ENCODE peak calls at places on chromosomes 12 and 14, in nine cellular contexts. One of them, this sample, is unnamed. For H3K4me1 and H3K36me3, the result is how much of the 10 kb centered on the place peaks cover.

GRCh38 chr14:54489731-54490447 is 1.1 kb upstream of the GMFB start:
- DNase-seq in cardiac muscle cell: no peak
- DNase-seq in IMR-90: no peak
- DNase-seq in Panc1: no peak
- DNase-seq in tibial nerve: no peak
- DNase-seq in DND-41: no peak
- DNase-seq in effector memory CD4-positive, alpha-beta T cell: no peak
- DNase-seq in neural progenitor cell: no peak
- DNase-seq in astrocyte: no peak
- DNase-seq in this sample: no peak

GRCh38 chr12:75208851-75209781 is 523 bp downstream of the KCNC2 start:
- DNase-seq in DND-41: peak
- DNase-seq in astrocyte: peak
- DNase-seq in IMR-90: peak
- DNase-seq in cardiac muscle cell: peak
- DNase-seq in Panc1: no peak
- DNase-seq in tibial nerve: no peak
- DNase-seq in effector memory CD4-positive, alpha-beta T cell: no peak
- DNase-seq in neural progenitor cell: peak
- DNase-seq in this sample: no peak

GRCh38 chr12:38523920-38524319 is 207.3 kb downstream of the ALG10B start:
- DNase-seq in Panc1: no peak
- DNase-seq in tibial nerve: no peak
- DNase-seq in astrocyte: no peak
- DNase-seq in effector memory CD4-positive, alpha-beta T cell: no peak
- DNase-seq in cardiac muscle cell: no peak
- DNase-seq in neural progenitor cell: no peak
- DNase-seq in IMR-90: no peak
- DNase-seq in DND-41: no peak
- DNase-seq in this sample: no peak

GRCh38 chr14:89621791-89622638 is 205.0 kb upstream of the FOXN3 start:
- DNase-seq in cardiac muscle cell: no peak
- DNase-seq in Panc1: no peak
- DNase-seq in astrocyte: no peak
- DNase-seq in neural progenitor cell: no peak
- DNase-seq in DND-41: no peak
- DNase-seq in tibial nerve: no peak
- DNase-seq in IMR-90: no peak
- DNase-seq in effector memory CD4-positive, alpha-beta T cell: no peak
- DNase-seq in this sample: no peak

GRCh38 chr14:64234877-64235651 is 59.1 kb downstream of the ESR2 start:
- DNase-seq in IMR-90: peak
- DNase-seq in astrocyte: peak
- DNase-seq in cardiac muscle cell: no peak
- DNase-seq in neural progenitor cell: no peak
- DNase-seq in effector memory CD4-positive, alpha-beta T cell: no peak
- DNase-seq in Panc1: no peak
- DNase-seq in DND-41: no peak
- DNase-seq in tibial nerve: no peak
- DNase-seq in this sample: no peak

GRCh38 chr14:33945329-33945728 is 5.5 kb downstream of the EGLN3 start:
- DNase-seq in tibial nerve: no peak
- DNase-seq in astrocyte: no peak
- DNase-seq in effector memory CD4-positive, alpha-beta T cell: no peak
- DNase-seq in neural progenitor cell: no peak
- DNase-seq in IMR-90: no peak
- DNase-seq in cardiac muscle cell: no peak
- DNase-seq in Panc1: no peak
- DNase-seq in DND-41: no peak
- DNase-seq in this sample: no peak

GRCh38 chr12:6089041-6089823 is 35.2 kb downstream of the VWF start:
- DNase-seq in neural progenitor cell: no peak
- DNase-seq in effector memory CD4-positive, alpha-beta T cell: no peak
- DNase-seq in astrocyte: peak
- DNase-seq in tibial nerve: no peak
- DNase-seq in Panc1: no peak
- DNase-seq in DND-41: no peak
- DNase-seq in IMR-90: peak
- DNase-seq in cardiac muscle cell: no peak
- DNase-seq in this sample: no peak

GRCh38 chr12:3882896-3883564 is 9.8 kb upstream of the PARP11 start:
- DNase-seq in cardiac muscle cell: peak
- DNase-seq in astrocyte: no peak
- DNase-seq in effector memory CD4-positive, alpha-beta T cell: no peak
- DNase-seq in IMR-90: peak
- DNase-seq in DND-41: no peak
- DNase-seq in neural progenitor cell: no peak
- DNase-seq in Panc1: no peak
- DNase-seq in tibial nerve: no peak
- DNase-seq in this sample: peak

GRCh38 chr12:121251838-121252237 is 41.9 kb downstream of the P2RX4 start:
- DNase-seq in Panc1: no peak
- DNase-seq in neural progenitor cell: no peak
- DNase-seq in DND-41: no peak
- DNase-seq in astrocyte: no peak
- DNase-seq in cardiac muscle cell: no peak
- DNase-seq in tibial nerve: no peak
- DNase-seq in effector memory CD4-positive, alpha-beta T cell: no peak
- DNase-seq in IMR-90: no peak
- DNase-seq in this sample: no peak

GRCh38 chr12:121255433-121255832 is 41.1 kb downstream of the CAMKK2 start:
- DNase-seq in neural progenitor cell: no peak
- DNase-seq in effector memory CD4-positive, alpha-beta T cell: no peak
- DNase-seq in tibial nerve: no peak
- DNase-seq in Panc1: no peak
- DNase-seq in cardiac muscle cell: peak
- DNase-seq in IMR-90: no peak
- DNase-seq in astrocyte: no peak
- DNase-seq in DND-41: no peak
- DNase-seq in this sample: no peak

GRCh38 chr12:121250359-121250758 is 40.4 kb downstream of the P2RX4 start:
- DNase-seq in DND-41: no peak
- DNase-seq in Panc1: no peak
- DNase-seq in IMR-90: no peak
- DNase-seq in neural progenitor cell: no peak
- DNase-seq in tibial nerve: no peak
- DNase-seq in effector memory CD4-positive, alpha-beta T cell: no peak
- DNase-seq in cardiac muscle cell: no peak
- DNase-seq in astrocyte: no peak
- DNase-seq in this sample: no peak

GRCh38 chr12:121253638-121254335 is 42.7 kb downstream of the CAMKK2 start:
- DNase-seq in DND-41: no peak
- DNase-seq in tibial nerve: no peak
- DNase-seq in IMR-90: no peak
- DNase-seq in effector memory CD4-positive, alpha-beta T cell: no peak
- DNase-seq in Panc1: no peak
- DNase-seq in neural progenitor cell: no peak
- DNase-seq in astrocyte: no peak
- DNase-seq in cardiac muscle cell: no peak
- DNase-seq in this sample: no peak

GRCh38 chr12:121252712-121253345 is 42.9 kb downstream of the P2RX4 start:
- DNase-seq in IMR-90: no peak
- DNase-seq in tibial nerve: no peak
- DNase-seq in Panc1: no peak
- DNase-seq in cardiac muscle cell: no peak
- DNase-seq in effector memory CD4-positive, alpha-beta T cell: no peak
- DNase-seq in astrocyte: no peak
- DNase-seq in DND-41: no peak
- DNase-seq in neural progenitor cell: no peak
- DNase-seq in this sample: no peak
- H3K4me1 ChIP-seq in IMR-90: under half
- H3K4me1 ChIP-seq in tibial nerve: under half
- H3K4me1 ChIP-seq in Panc1: under half
- H3K4me1 ChIP-seq in cardiac muscle cell: under half
- H3K4me1 ChIP-seq in effector memory CD4-positive, alpha-beta T cell: under half
- H3K4me1 ChIP-seq in astrocyte: under half
- H3K4me1 ChIP-seq in DND-41: under half
- H3K4me1 ChIP-seq in neural progenitor cell: under half
- H3K4me1 ChIP-seq in this sample: under half

GRCh38 chr14:105150368-105151111 is 18.0 kb downstream of the JAG2 start:
- DNase-seq in neural progenitor cell: no peak
- DNase-seq in astrocyte: no peak
- DNase-seq in effector memory CD4-positive, alpha-beta T cell: no peak
- DNase-seq in cardiac muscle cell: no peak
- DNase-seq in IMR-90: no peak
- DNase-seq in tibial nerve: no peak
- DNase-seq in Panc1: no peak
- DNase-seq in DND-41: no peak
- DNase-seq in this sample: no peak

GRCh38 chr14:105151838-105152793 is 16.5 kb downstream of the JAG2 start:
- DNase-seq in IMR-90: no peak
- DNase-seq in cardiac muscle cell: peak
- DNase-seq in DND-41: no peak
- DNase-seq in neural progenitor cell: no peak
- DNase-seq in astrocyte: no peak
- DNase-seq in tibial nerve: no peak
- DNase-seq in Panc1: no peak
- DNase-seq in effector memory CD4-positive, alpha-beta T cell: no peak
- DNase-seq in this sample: no peak

GRCh38 chr14:105152794-105153241 is 15.8 kb downstream of the JAG2 start:
- DNase-seq in Panc1: no peak
- DNase-seq in cardiac muscle cell: no peak
- DNase-seq in DND-41: no peak
- DNase-seq in effector memory CD4-positive, alpha-beta T cell: no peak
- DNase-seq in tibial nerve: no peak
- DNase-seq in IMR-90: no peak
- DNase-seq in neural progenitor cell: no peak
- DNase-seq in astrocyte: no peak
- DNase-seq in this sample: no peak

GRCh38 chr14:105150026-105150367 is 18.6 kb downstream of the JAG2 start:
- DNase-seq in tibial nerve: no peak
- DNase-seq in DND-41: no peak
- DNase-seq in neural progenitor cell: no peak
- DNase-seq in astrocyte: no peak
- DNase-seq in effector memory CD4-positive, alpha-beta T cell: no peak
- DNase-seq in IMR-90: no peak
- DNase-seq in Panc1: no peak
- DNase-seq in cardiac muscle cell: no peak
- DNase-seq in this sample: no peak

DNA sequence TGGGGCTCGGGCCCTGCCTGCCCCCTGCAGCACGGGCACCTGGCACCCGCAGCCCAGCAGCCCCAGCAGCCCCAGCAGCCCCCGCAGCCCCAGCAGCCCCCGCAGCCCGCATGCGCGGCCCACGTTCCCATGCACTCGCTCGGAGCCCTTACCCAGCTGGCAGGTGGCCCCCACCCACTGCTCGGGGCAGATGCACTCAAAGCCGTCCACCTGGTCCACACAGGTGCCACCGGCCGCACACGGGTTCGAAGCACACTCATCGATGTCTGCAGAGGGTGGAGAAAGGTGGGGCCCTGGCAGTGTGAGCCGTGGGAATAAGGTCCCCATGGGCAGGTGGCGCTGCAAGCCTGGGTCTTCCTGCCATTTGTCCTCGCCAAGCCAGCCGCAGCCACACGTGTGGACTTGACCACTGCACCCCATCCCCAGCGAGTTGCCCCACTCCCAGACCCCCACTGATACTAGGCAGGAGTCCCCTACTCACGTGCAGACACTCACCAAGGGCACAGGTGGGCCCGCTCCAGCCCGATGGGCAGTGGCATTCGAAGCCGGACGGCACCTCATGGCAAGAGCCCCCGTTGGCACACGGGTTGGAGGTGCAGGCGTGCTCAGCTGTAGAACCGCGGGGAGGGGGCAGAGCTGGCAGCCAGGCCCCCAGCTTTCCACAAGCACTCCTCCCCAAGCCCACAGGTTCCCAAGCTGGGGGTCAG is 17.3 kb downstream of the JAG2 start:
- DNase-seq in cardiac muscle cell: no peak
- DNase-seq in Panc1: no peak
- DNase-seq in IMR-90: no peak
- DNase-seq in DND-41: no peak
- DNase-seq in astrocyte: no peak
- DNase-seq in tibial nerve: no peak
- DNase-seq in effector memory CD4-positive, alpha-beta T cell: no peak
- DNase-seq in neural progenitor cell: no peak
- DNase-seq in this sample: no peak
- H3K36me3 ChIP-seq in cardiac muscle cell: under half
- H3K36me3 ChIP-seq in Panc1: under half
- H3K36me3 ChIP-seq in IMR-90: under half
- H3K36me3 ChIP-seq in DND-41: under half
- H3K36me3 ChIP-seq in astrocyte: under half
- H3K36me3 ChIP-seq in tibial nerve: under half
- H3K36me3 ChIP-seq in effector memory CD4-positive, alpha-beta T cell: under half
- H3K36me3 ChIP-seq in neural progenitor cell: under half
- H3K36me3 ChIP-seq in this sample: under half

DNA sequence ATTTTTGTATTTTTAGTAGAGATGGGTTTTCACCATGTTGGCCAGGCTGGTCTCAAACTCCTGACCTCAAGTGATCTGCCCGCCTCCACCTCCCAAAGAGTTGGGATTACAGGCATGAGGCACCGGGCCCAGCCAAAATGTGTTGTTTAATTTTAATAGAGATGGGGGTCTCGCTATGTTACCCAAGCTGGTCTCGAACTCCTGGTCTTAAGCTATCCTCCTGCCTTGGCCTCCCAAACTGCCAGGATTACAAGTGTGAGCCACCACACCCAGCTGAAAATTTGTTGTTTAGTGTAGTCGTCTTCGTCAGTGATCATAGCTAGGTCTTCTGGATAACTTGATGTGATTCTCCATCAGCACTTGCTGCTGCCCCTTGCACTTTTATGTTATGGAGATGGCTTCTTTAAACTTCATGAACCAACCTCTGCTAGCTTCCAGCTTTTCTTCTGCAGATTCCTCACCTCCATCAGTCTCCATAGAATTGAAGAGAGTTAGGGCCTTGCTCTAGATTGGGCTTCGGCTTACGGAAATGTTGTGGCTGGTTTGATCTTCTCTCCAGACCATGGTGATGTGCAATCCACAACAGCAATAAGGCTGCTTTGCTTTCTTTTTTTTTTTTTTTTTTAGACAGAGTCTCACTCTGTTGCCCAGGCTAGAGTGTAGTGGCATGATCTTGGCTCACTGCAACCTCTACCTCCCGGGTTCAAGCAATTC is 13.0 kb downstream of the ISCU start:
- DNase-seq in IMR-90: no peak
- DNase-seq in Panc1: no peak
- DNase-seq in astrocyte: no peak
- DNase-seq in neural progenitor cell: no peak
- DNase-seq in effector memory CD4-positive, alpha-beta T cell: no peak
- DNase-seq in DND-41: no peak
- DNase-seq in tibial nerve: no peak
- DNase-seq in cardiac muscle cell: no peak
- DNase-seq in this sample: no peak
- H3K4me1 ChIP-seq in IMR-90: under half
- H3K4me1 ChIP-seq in Panc1: under half
- H3K4me1 ChIP-seq in astrocyte: under half
- H3K4me1 ChIP-seq in neural progenitor cell: under half
- H3K4me1 ChIP-seq in effector memory CD4-positive, alpha-beta T cell: under half
- H3K4me1 ChIP-seq in DND-41: under half
- H3K4me1 ChIP-seq in tibial nerve: under half
- H3K4me1 ChIP-seq in cardiac muscle cell: under half
- H3K4me1 ChIP-seq in this sample: under half

DNA sequence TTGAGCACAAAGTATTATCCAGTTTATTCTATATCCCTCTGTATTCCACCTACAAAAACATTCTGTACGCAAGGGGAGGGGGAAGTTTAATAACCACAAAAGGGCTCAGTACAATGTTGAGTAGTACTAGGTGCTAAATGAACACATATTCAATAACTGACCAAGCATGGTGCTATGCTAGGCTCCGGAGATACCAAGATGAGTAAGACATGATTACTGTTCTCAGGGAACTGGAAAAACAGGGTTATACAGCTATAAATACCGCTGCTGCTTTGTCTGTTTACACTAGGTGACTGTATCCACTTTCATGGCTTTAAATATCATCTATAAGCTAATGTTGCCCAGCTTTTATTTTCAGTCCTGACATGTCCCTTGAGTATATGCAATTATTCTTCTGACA is 135.8 kb downstream of the INSM2 start:
- DNase-seq in neural progenitor cell: no peak
- DNase-seq in Panc1: peak
- DNase-seq in cardiac muscle cell: no peak
- DNase-seq in astrocyte: peak
- DNase-seq in IMR-90: peak
- DNase-seq in effector memory CD4-positive, alpha-beta T cell: no peak
- DNase-seq in DND-41: no peak
- DNase-seq in tibial nerve: no peak
- DNase-seq in this sample: no peak
- H3K36me3 ChIP-seq in neural progenitor cell: under half
- H3K36me3 ChIP-seq in Panc1: under half
- H3K36me3 ChIP-seq in cardiac muscle cell: under half
- H3K36me3 ChIP-seq in astrocyte: under half
- H3K36me3 ChIP-seq in IMR-90: under half
- H3K36me3 ChIP-seq in effector memory CD4-positive, alpha-beta T cell: under half
- H3K36me3 ChIP-seq in DND-41: under half
- H3K36me3 ChIP-seq in tibial nerve: half or more
- H3K36me3 ChIP-seq in this sample: under half